ENCODE peak calls at places on chromosomes 13 and 19, in nine cellular contexts. B is activated CD8-positive, alpha-beta memory T cell treated with anti-CD3 and anti-CD28 coated beads, Interleukin-2, amount 50 U/mL, for 4 hours; V is pons; L is CD8-positive, alpha-beta memory T cell; N is transverse colon; K is effector memory CD8-positive, alpha-beta T cell; H is GM20000; Z is stimulated activated CD8-positive, alpha-beta memory T cell treated with anti-CD3 and anti-CD28 coated beads, Interleukin-15, amount 100 ng/mL, for 24 hours; U is fibroblast of pulmonary artery. X is an unnamed sample.

GRCh38 chr19:747432-748273 is 3.3 kb upstream of the MISP start:
- DNase-seq in B (no peak), V (no peak), L (no peak), N (no peak), K (no peak), H (no peak), Z (no peak), U (no peak), X (no peak)

GRCh38 chr13:83019986-83020385 is 862.3 kb downstream of the SLITRK1 start:
- DNase-seq in B (no peak), V (no peak), L (no peak), N (no peak), K (no peak), H (no peak), Z (no peak), U (no peak), X (no peak)

GRCh38 chr13:24617394-24618218 is 62.6 kb upstream of the ATP12A start:
- DNase-seq in B (no peak), V (no peak), L (no peak), N (no peak), K (no peak), H (no peak), Z (no peak), U (no peak), X (no peak)

GRCh38 chr19:33267706-33268105 is 34.6 kb downstream of the CEBPA start:
- DNase-seq in B (no peak), V (no peak), L (no peak), N (no peak), K (no peak), H (no peak), Z (no peak), U (no peak), X (no peak)

GRCh38 chr19:55321466-55321865 is 3.7 kb downstream of the TMEM150B start:
- DNase-seq in B (no peak), V (no peak), L (no peak), N (peak; percentile 41), K (no peak), H (no peak), Z (no peak), U (no peak), X (no peak)

GRCh38 chr19:43726736-43727592 is 11.1 kb downstream of the IRGC start:
- DNase-seq in B (no peak), V (no peak), L (no peak), N (no peak), K (no peak), H (no peak), Z (no peak), U (peak; percentile 17), X (no peak)

GRCh38 chr19:35059006-35059798 is 17.7 kb downstream of the HPN start:
- DNase-seq in B (no peak), V (no peak), L (no peak), N (no peak), K (no peak), H (no peak), Z (no peak), U (no peak), X (no peak)

GRCh38 chr19:3275068-3275582 is 50.7 kb downstream of the CELF5 start:
- DNase-seq in B (peak; percentile 63), V (no peak), L (no peak), N (no peak), K (no peak), H (peak; percentile 85), Z (no peak), U (no peak), X (no peak)

GRCh38 chr19:38505958-38506357 is 72.5 kb downstream of the RYR1 start:
- DNase-seq in B (no peak), V (no peak), L (no peak), N (no peak), K (no peak), H (no peak), Z (no peak), U (no peak), X (no peak)

GRCh38 chr19:49017666-49018351 is 918 bp upstream of the LHB start:
- DNase-seq in B (peak; percentile 69), V (no peak), L (peak; percentile 55), N (peak; percentile 49), K (peak; percentile 68), H (peak; percentile 88), Z (no peak), U (peak; percentile 49), X (peak; percentile 57)

GRCh38 chr13:19283836-19284235 is 102.2 kb upstream of the TUBA3C start:
- DNase-seq in B (no peak), V (no peak), L (no peak), N (no peak), K (no peak), H (no peak), Z (no peak), U (no peak), X (no peak)

GRCh38 chr19:1929051-1929742 is 11.8 kb upstream of the CSNK1G2 start:
- DNase-seq in B (peak; percentile 89), V (peak; percentile 66), L (peak; percentile 74), N (peak; percentile 88), K (peak; percentile 81), H (peak; percentile 90), Z (peak; percentile 72), U (peak; percentile 74), X (peak; percentile 63)

GRCh38 chr19:31539386-31539785 is 190.2 kb upstream of the TSHZ3 start:
- DNase-seq in B (no peak), V (no peak), L (no peak), N (no peak), K (no peak), H (no peak), Z (no peak), U (no peak), X (no peak)

GRCh38 chr13:47457631-47458030 is 543.4 kb downstream of the SUCLA2 start:
- DNase-seq in B (no peak), V (no peak), L (no peak), N (no peak), K (no peak), H (no peak), Z (no peak), U (peak; percentile 65), X (no peak)

GRCh38 chr13:74258951-74259350 is 124.7 kb upstream of the KLF12 start:
- DNase-seq in B (no peak), V (no peak), L (no peak), N (no peak), K (no peak), H (no peak), Z (no peak), U (no peak), X (no peak)

GRCh38 chr19:18282021-18282787 is 782 bp upstream of the JUND start:
- DNase-seq in B (peak; percentile 34), V (peak; percentile 76), L (no peak), N (no peak), K (no peak), H (no peak), Z (no peak), U (no peak), X (no peak)

GRCh38 chr19:57655443-57655842 is 13.3 kb upstream of the ZSCAN4 start:
- DNase-seq in B (no peak), V (no peak), L (no peak), N (no peak), K (no peak), H (no peak), Z (no peak), U (no peak), X (no peak)

GRCh38 chr13:34863360-34864135 is 78.5 kb upstream of the NBEA start:
- DNase-seq in B (no peak), V (no peak), L (no peak), N (no peak), K (no peak), H (no peak), Z (no peak), U (peak; percentile 72), X (peak; percentile 69)

GRCh38 chr19:28359819-28360414 is 853.0 kb downstream of the UQCRFS1 start:
- DNase-seq in B (no peak), V (no peak), L (no peak), N (no peak), K (no peak), H (no peak), Z (no peak), U (no peak), X (no peak)

GRCh38 chr13:26697069-26697955 is 63.3 kb downstream of the GPR12 start:
- DNase-seq in B (no peak), V (no peak), L (no peak), N (no peak), K (no peak), H (no peak), Z (no peak), U (no peak), X (no peak)

GRCh38 chr13:25971499-25972145 is 80.2 kb downstream of the SHISA2 start:
- DNase-seq in B (peak; percentile 42), V (peak; percentile 28), L (peak; percentile 33), N (no peak), K (peak; percentile 21), H (no peak), Z (no peak), U (no peak), X (no peak)

GRCh38 chr13:105410602-105411001 is 1124.9 kb downstream of the EFNB2 start:
- DNase-seq in B (peak; percentile 20), V (peak; percentile 72), L (no peak), N (peak; percentile 21), K (no peak), H (no peak), Z (peak; percentile 6), U (peak; percentile 51), X (no peak)

GRCh38 chr19:11154683-11155047 is 917 bp downstream of the SPC24 start:
- DNase-seq in B (no peak), V (no peak), L (no peak), N (no peak), K (no peak), H (no peak), Z (no peak), U (no peak), X (no peak)

GRCh38 chr13:27120011-27120410 is 51.6 kb downstream of the USP12 start:
- DNase-seq in B (no peak), V (no peak), L (no peak), N (no peak), K (no peak), H (no peak), Z (no peak), U (no peak), X (no peak)

GRCh38 chr19:17206736-17207581 is 8.2 kb upstream of the USE1 start:
- DNase-seq in B (no peak), V (no peak), L (no peak), N (no peak), K (no peak), H (no peak), Z (no peak), U (no peak), X (no peak)

X was measured in astrocyte of the spinal cord.